ENCODE peak calls at places on chromosomes 6 and 20, in eight cellular contexts. B is choroid plexus epithelial cell; Y is LoVo; S is CD8-positive, alpha-beta T cell; N is psoas muscle; H is memory B cell; O is Calu3; K is lower lobe of right lung. V is an unnamed sample.

GRCh38 chr20:60147004-60147403 is 188.8 kb downstream of the CDH26 start:
- DNase-seq in K (no peak), Y (no peak), B (no peak), N (no peak), S (no peak), H (no peak), O (no peak), V (no peak)

GRCh38 chr6:2579241-2579761 is 171.4 kb downstream of the MYLK4 start:
- DNase-seq in O (no peak), B (peak), K (peak), S (no peak), Y (no peak), N (no peak), H (no peak), V (peak)

GRCh38 chr20:63873477-63873971 is 8.5 kb downstream of the TPD52L2 start:
- DNase-seq in K (peak), Y (no peak), S (no peak), N (peak), H (no peak), B (peak), O (no peak), V (peak)

GRCh38 chr6:168711666-168712300 is 270.8 kb downstream of the SMOC2 start:
- DNase-seq in Y (no peak), H (no peak), O (no peak), S (no peak), K (no peak), B (no peak), N (no peak), V (no peak)

GRCh38 chr20:57142667-57143066 is 123.8 kb downstream of the BMP7 start:
- DNase-seq in H (no peak), K (no peak), N (no peak), Y (no peak), B (no peak), O (no peak), S (no peak), V (no peak)

GRCh38 chr20:18527836-18528235 is 20.1 kb downstream of the SEC23B start:
- DNase-seq in N (no peak), Y (no peak), B (peak), S (no peak), H (no peak), O (no peak), K (no peak), V (peak)

GRCh38 chr6:153013438-153013837 is 10.9 kb upstream of the MTRF1L start:
- DNase-seq in N (no peak), B (peak), Y (no peak), H (no peak), K (no peak), S (no peak), O (no peak), V (no peak)

GRCh38 chr20:36924167-36925045 is 27.1 kb downstream of the SAMHD1 start:
- DNase-seq in O (peak), Y (no peak), H (no peak), N (no peak), K (no peak), B (no peak), S (no peak), V (no peak)

GRCh38 chr20:32908334-32909292 is 49.9 kb downstream of the EFCAB8 start:
- DNase-seq in B (no peak), N (no peak), H (no peak), K (peak), Y (no peak), S (no peak), O (no peak), V (no peak)

GRCh38 chr6:136031982-136032381 is 180.5 kb downstream of the PDE7B start:
- DNase-seq in H (no peak), N (no peak), B (peak), O (peak), K (no peak), S (no peak), Y (no peak), V (peak)

GRCh38 chr6:111248789-111249188 is 161.5 kb downstream of the SLC16A10 start:
- DNase-seq in H (no peak), O (no peak), N (no peak), B (no peak), S (no peak), Y (no peak), K (no peak), V (no peak)

GRCh38 chr6:137115653-137116052 is 57.8 kb downstream of the IL22RA2 start:
- DNase-seq in O (no peak), N (no peak), B (peak), Y (no peak), H (no peak), S (no peak), K (no peak), V (peak)

V was measured in mesenchymal stem cell.